ENCODE peak calls at places on chromosomes 11 and 22, in seven cellular contexts. A is NCI-H2107; N is hepatocyte; Y is stimulated activated CD8-positive, alpha-beta memory T cell treated with anti-CD3 and anti-CD28 coated beads, Interleukin-2, amount 100 ng/mL, for 48 hours; M is thoracic aorta; E is iPS DF 19.7; R is neuronal stem cell. G is an unnamed sample.
A peak's percentile ranks its signal among the peaks of the same experiment; 100 is the strongest.

GRCh38 chr11:125394306-125394705 is 101.8 kb downstream of the FEZ1 start:
- DNase-seq in A (no peak), E (no peak), R (no peak), M (no peak), Y (no peak), N (no peak), G (no peak)

GRCh38 chr11:9276571-9276970 is 11.4 kb upstream of the DENND5A start:
- DNase-seq in A (no peak), M (no peak), R (no peak), E (no peak), N (no peak), Y (no peak), G (no peak)

GRCh38 chr22:49303781-49304461 is 523.8 kb downstream of the BRD1 start:
- DNase-seq in R (no peak), A (no peak), Y (no peak), N (no peak), M (no peak), E (no peak), G (no peak)

GRCh38 chr22:21902296-21903087 is 35.0 kb upstream of the MAPK1 start:
- DNase-seq in E (no peak), N (no peak), Y (no peak), M (no peak), A (no peak), R (no peak), G (no peak)

GRCh38 chr11:108873305-108873704 is 208.4 kb downstream of the DDX10 start:
- DNase-seq in E (no peak), N (no peak), A (no peak), Y (no peak), R (no peak), M (no peak), G (no peak)

GRCh38 chr22:36008131-36008530 is 20.5 kb downstream of the RBFOX2 start:
- DNase-seq in M (no peak), E (no peak), N (no peak), R (no peak), Y (no peak), A (no peak), G (no peak)

GRCh38 chr11:2268911-2269600 is 1.3 kb downstream of the ASCL2 start:
- DNase-seq in M (no peak), Y (peak; percentile 76), A (no peak), R (no peak), E (no peak), N (peak; percentile 79), G (peak; percentile 69)

GRCh38 chr11:111402411-111402810 is 23.3 kb upstream of the POU2AF1 start:
- DNase-seq in E (no peak), Y (no peak), N (no peak), A (no peak), M (no peak), R (no peak), G (no peak)

GRCh38 chr11:126421243-126421642 is 65.8 kb downstream of the ST3GAL4 start:
- DNase-seq in R (no peak), N (no peak), M (no peak), A (no peak), E (no peak), Y (no peak), G (no peak)

GRCh38 chr11:63966444-63966843 is 8.0 kb upstream of the COX8A start:
- DNase-seq in Y (no peak), N (no peak), A (no peak), E (no peak), M (no peak), R (no peak), G (no peak)

GRCh38 chr11:122808494-122808893 is 29.8 kb upstream of the CRTAM start:
- DNase-seq in Y (no peak), A (no peak), M (no peak), E (no peak), R (no peak), N (no peak), G (peak; percentile 30)

GRCh38 chr11:70703141-70704052 is 305.1 kb downstream of the CTTN start:
- DNase-seq in M (no peak), N (no peak), A (no peak), Y (no peak), E (no peak), R (no peak), G (no peak)